ENCODE peak calls at places on chromosomes 7 and 10, in six cellular contexts. K, Y, A, Q, G and J are unnamed samples.
A peak's percentile ranks its signal among the peaks of the same experiment; 100 is the strongest.

GRCh38 chr7:104979167-104979841 is 34.7 kb upstream of the KMT2E start:
- DNase-seq in Y (no peak), K (no peak), A (no peak), Q (no peak), G (no peak), J (no peak)

GRCh38 chr10:79136227-79137005 is 67.7 kb downstream of the ZMIZ1 start:
- DNase-seq in Y (no peak), G (no peak), Q (no peak), A (no peak), K (no peak), J (no peak)

GRCh38 chr7:159012353-159013069 is 132.2 kb downstream of the VIPR2 start:
- DNase-seq in Q (no peak), K (peak; percentile 60), Y (peak; percentile 89), A (peak; percentile 57), G (no peak), J (no peak)

GRCh38 chr7:27697861-27698430 is 35.3 kb upstream of the HIBADH start:
- DNase-seq in Q (no peak), Y (no peak), A (peak; percentile 63), K (no peak), G (no peak), J (no peak)

GRCh38 chr10:71816931-71817631 is 34.0 kb downstream of the PSAP start:
- DNase-seq in K (no peak), A (no peak), G (no peak), Y (no peak), Q (no peak), J (no peak)

GRCh38 chr7:19488056-19488455 is 220.8 kb downstream of the POLR1F start:
- DNase-seq in A (no peak), Y (no peak), Q (no peak), G (no peak), K (no peak), J (no peak)

GRCh38 chr10:69842020-69842419 is 40.3 kb downstream of the COL13A1 start:
- DNase-seq in Q (no peak), A (no peak), K (no peak), G (no peak), Y (no peak), J (no peak)

GRCh38 chr10:87658383-87658795 is 1.3 kb upstream of the PAPSS2 start:
- DNase-seq in A (no peak), Q (no peak), K (no peak), G (no peak), Y (no peak), J (no peak)

GRCh38 chr7:32670105-32670504 is 174.8 kb downstream of the AVL9 start:
- DNase-seq in K (no peak), Q (no peak), G (no peak), Y (no peak), A (peak; percentile 67), J (no peak)

GRCh38 chr7:901388-902154 is 25.2 kb downstream of the GET4 start:
- DNase-seq in Q (peak; percentile 71), Y (no peak), K (peak; percentile 84), A (peak; percentile 95), G (peak; percentile 58), J (no peak)

GRCh38 chr7:135755351-135755753 is 6.7 kb upstream of the FAM180A start:
- DNase-seq in G (no peak), A (no peak), Q (no peak), K (no peak), Y (peak; percentile 52), J (no peak)

GRCh38 chr7:48053823-48054222 is 18.5 kb downstream of the C7orf57 start:
- DNase-seq in A (no peak), Y (no peak), Q (no peak), G (no peak), K (no peak), J (no peak)

GRCh38 chr7:84528756-84529479 is 334.3 kb upstream of the SEMA3A start:
- DNase-seq in Q (no peak), G (no peak), Y (no peak), K (no peak), A (no peak), J (no peak)

GRCh38 chr10:5876181-5876768 is 13.4 kb downstream of the ANKRD16 start:
- DNase-seq in K (no peak), Q (no peak), Y (no peak), G (no peak), A (no peak), J (no peak)

GRCh38 chr7:48419401-48419800 is 248.1 kb downstream of the ABCA13 start:
- DNase-seq in G (no peak), Q (no peak), A (no peak), Y (no peak), K (no peak), J (no peak)

GRCh38 chr7:55109384-55110167 is 90.8 kb downstream of the EGFR start:
- DNase-seq in K (peak; percentile 62), Y (no peak), Q (no peak), A (no peak), G (no peak), J (no peak)

GRCh38 chr7:101884671-101885596 is 67.5 kb downstream of the CUX1 start:
- DNase-seq in A (no peak), Q (no peak), K (no peak), G (no peak), Y (no peak), J (no peak)

GRCh38 chr10:19605806-19606205 is 210.4 kb upstream of the PLXDC2 start:
- DNase-seq in K (no peak), A (no peak), Y (no peak), G (no peak), Q (no peak), J (no peak)

GRCh38 chr7:43726466-43726865 is 2.9 kb downstream of the COA1 start:
- DNase-seq in G (no peak), A (no peak), Q (no peak), K (no peak), Y (no peak), J (no peak)

GRCh38 chr7:43729924-43730248 is 563 bp upstream of the COA1 start:
- DNase-seq in A (no peak), G (no peak), Q (no peak), K (no peak), Y (no peak), J (no peak)

GRCh38 chr7:43727003-43727402 is 2.3 kb downstream of the COA1 start:
- DNase-seq in Y (no peak), Q (no peak), A (no peak), K (no peak), G (no peak), J (no peak)

GRCh38 chr7:43727494-43727893 is 1.8 kb downstream of the COA1 start:
- DNase-seq in Y (no peak), K (no peak), Q (no peak), A (no peak), G (no peak), J (no peak)

GRCh38 chr7:43729214-43729923 is at the start of gene COA1:
- DNase-seq in A (peak; percentile 88), Q (peak; percentile 75), Y (peak; percentile 88), G (peak; percentile 82), K (peak; percentile 89), J (peak; percentile 84)
- TF ChIP-seq CTCF in A (peak; percentile 20), Q (no peak), Y (no peak), G (peak; percentile 25), K (no peak), J (peak; percentile 15)

DNA sequence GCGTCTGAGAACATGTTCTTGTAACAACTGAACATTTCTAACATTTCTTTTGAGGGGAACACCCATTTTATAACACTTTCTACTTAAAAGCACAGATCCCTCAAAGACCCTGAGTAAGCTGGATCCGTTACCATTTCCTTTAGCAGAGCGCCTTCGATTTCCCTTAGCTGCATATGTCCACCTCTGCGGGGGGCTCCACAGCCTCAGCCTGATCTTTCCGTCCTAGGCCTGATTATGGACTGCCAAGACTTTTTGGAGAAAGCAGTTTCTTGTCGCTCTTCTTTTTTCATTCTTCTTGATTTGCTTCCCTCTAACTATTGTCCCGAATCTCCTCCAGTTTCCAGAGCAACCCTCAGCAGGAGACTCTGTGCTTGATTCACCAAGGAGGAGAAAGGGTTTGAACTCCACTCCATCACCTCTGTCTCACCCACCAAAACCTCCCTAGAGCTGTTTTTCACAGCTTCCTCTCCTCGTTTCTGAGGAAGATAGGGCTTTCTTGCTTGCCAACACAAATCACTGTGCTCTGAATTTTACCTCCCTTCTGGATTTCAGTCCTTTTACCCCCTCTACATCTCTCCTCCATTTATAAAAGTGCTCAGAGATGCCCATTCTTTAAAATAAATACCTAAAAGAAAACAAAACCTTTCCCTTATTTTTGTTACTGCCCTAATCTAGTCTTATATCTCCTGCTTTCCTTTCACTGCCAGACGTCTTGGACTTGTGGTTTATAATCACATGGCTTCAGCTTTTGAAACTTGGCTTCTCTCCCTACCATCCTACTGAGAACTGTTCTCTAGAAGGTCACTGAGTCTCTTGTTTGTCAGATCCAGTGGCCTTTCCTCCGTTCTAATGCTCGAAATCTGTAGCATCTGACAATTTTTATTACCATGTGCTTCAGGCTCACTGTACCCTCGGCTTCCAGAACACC is 30.5 kb upstream of the ZRANB1 start:
- DNase-seq in A (no peak), K (no peak), G (no peak), Q (no peak), Y (no peak), J (peak; percentile 15)
- TF ChIP-seq CTCF in A (no peak), K (no peak), G (no peak), Q (no peak), Y (no peak), J (no peak)

GRCh38 chr10:126533644-126534043 is 136.8 kb downstream of the C10orf90 start:
- DNase-seq in K (no peak), Q (no peak), A (no peak), Y (no peak), G (no peak), J (no peak)

GRCh38 chr10:126527645-126528319 is 139.5 kb upstream of the ADAM12 start:
- DNase-seq in K (no peak), G (no peak), A (no peak), Q (no peak), Y (no peak), J (no peak)

GRCh38 chr10:126524526-126524925 is 136.2 kb upstream of the ADAM12 start:
- DNase-seq in Y (no peak), Q (no peak), G (no peak), A (no peak), K (no peak), J (no peak)

GRCh38 chr10:126525326-126525725 is 137.0 kb upstream of the ADAM12 start:
- DNase-seq in G (no peak), K (no peak), Y (no peak), Q (no peak), A (no peak), J (no peak)

GRCh38 chr10:126528320-126528835 is 140.1 kb upstream of the ADAM12 start:
- DNase-seq in A (no peak), Q (no peak), G (no peak), K (no peak), Y (no peak), J (no peak)
- TF ChIP-seq CTCF in A (no peak), Q (no peak), G (no peak), K (no peak), Y (no peak), J (no peak)

GRCh38 chr7:24401628-24402593 is 117.9 kb downstream of the NPY start:
- DNase-seq in G (no peak), A (no peak), Q (no peak), Y (no peak), K (no peak), J (no peak)
- TF ChIP-seq CTCF in G (peak; percentile 57), A (peak; percentile 22), Q (peak; percentile 41), Y (peak; percentile 22), K (peak; percentile 31), J (peak; percentile 66)